ENCODE peak calls at places on chromosomes 3 and 15, in ten cellular contexts. F is tibial artery; E is anterior cingulate cortex; L is myocyte; X is AML-193; Y is transverse colon; M is mesenchymal stem cell; P is stimulated activated CD4-positive, alpha-beta T cell treated with anti-CD3 and anti-CD28 coated beads, Interleukin-2, amount 100 ng/mL, for 48 hours; O is right atrium auricular region; N is NCI-H1092 treated with DMSO at 0.1 percent for 48 hours. D is an unnamed sample.

GRCh38 chr3:48503406-48504050 is 446 bp downstream of the SHISA5 start:
- DNase-seq in F (peak), E (no peak), L (no peak), X (no peak), Y (peak), M (peak), P (no peak), O (peak), N (no peak), D (no peak)

GRCh38 chr15:40388941-40389823 is 6.7 kb downstream of the KNSTRN start:
- DNase-seq in F (peak), E (no peak), L (no peak), X (peak), Y (no peak), M (no peak), P (no peak), O (no peak), N (no peak), D (no peak)

GRCh38 chr3:45010718-45011355 is 15.3 kb upstream of the CLEC3B start:
- DNase-seq in F (no peak), E (no peak), L (peak), X (no peak), Y (no peak), M (peak), P (no peak), O (no peak), N (no peak), D (no peak)

GRCh38 chr15:48681274-48681840 is 35.8 kb upstream of the FBN1 start:
- DNase-seq in F (no peak), E (no peak), L (no peak), X (no peak), Y (no peak), M (peak), P (no peak), O (no peak), N (no peak), D (no peak)

GRCh38 chr3:15633159-15633558 is 31.6 kb downstream of the BTD start:
- DNase-seq in F (no peak), E (no peak), L (no peak), X (no peak), Y (no peak), M (no peak), P (no peak), O (no peak), N (no peak), D (no peak)

GRCh38 chr3:60917136-60917535 is 334.1 kb downstream of the FHIT start:
- DNase-seq in F (no peak), E (no peak), L (peak), X (no peak), Y (no peak), M (no peak), P (no peak), O (no peak), N (peak), D (no peak)

GRCh38 chr15:77895742-77896141 is 181.8 kb downstream of the TBC1D2B start:
- DNase-seq in F (peak), E (no peak), L (no peak), X (no peak), Y (no peak), M (no peak), P (no peak), O (no peak), N (no peak), D (no peak)

GRCh38 chr3:118559286-118559685 is 475.4 kb downstream of the IGSF11 start:
- DNase-seq in F (no peak), E (no peak), L (no peak), X (no peak), Y (no peak), M (no peak), P (no peak), O (no peak), N (no peak), D (no peak)

GRCh38 chr3:186002884-186003472 is 65.2 kb upstream of the TRA2B start:
- DNase-seq in F (no peak), E (no peak), L (peak), X (peak), Y (no peak), M (peak), P (no peak), O (no peak), N (peak), D (no peak)